ENCODE peak calls at places on chromosomes 2 and 18, in six cellular contexts. R is tibial nerve, B is ovary, P is esophagus squamous epithelium, L is uterus, F is Peyer's patch. X is an unnamed sample.

GRCh38 chr2:202494300-202494699 is 118.2 kb downstream of the BMPR2 start:
- DNase-seq in R (no peak), B (no peak), P (no peak), L (no peak), F (no peak), X (no peak)

GRCh38 chr2:239944706-239945551 is 80.2 kb downstream of the NDUFA10 start:
- DNase-seq in R (no peak), B (no peak), P (no peak), L (peak), F (peak), X (peak)

GRCh38 chr2:180660881-180661280 is 319.5 kb upstream of the UBE2E3 start:
- DNase-seq in R (no peak), B (no peak), P (no peak), L (no peak), F (no peak), X (no peak)

GRCh38 chr2:134593500-134593899 is 125.3 kb downstream of the TMEM163 start:
- DNase-seq in R (no peak), B (no peak), P (no peak), L (no peak), F (no peak), X (peak)

GRCh38 chr2:2331905-2332280 is 818 bp upstream of the MYT1L start:
- DNase-seq in R (no peak), B (no peak), P (no peak), L (no peak), F (no peak), X (no peak)

GRCh38 chr18:45503988-45504387 is 111.3 kb upstream of the SLC14A2 start:
- DNase-seq in R (no peak), B (no peak), P (no peak), L (no peak), F (no peak), X (no peak)

GRCh38 chr2:107525420-107525819 is 301.3 kb upstream of the RGPD4 start:
- DNase-seq in R (no peak), B (no peak), P (no peak), L (no peak), F (no peak), X (no peak)

GRCh38 chr2:10080536-10081304 is 509 bp upstream of the CYS1 start:
- DNase-seq in R (no peak), B (peak), P (no peak), L (peak), F (no peak), X (no peak)

GRCh38 chr2:70984576-70985282 is 6.3 kb downstream of the ANKRD53 start:
- DNase-seq in R (no peak), B (peak), P (no peak), L (peak), F (peak), X (peak)

GRCh38 chr2:43273477-43273876 is 47.1 kb upstream of the ZFP36L2 start:
- DNase-seq in R (no peak), B (no peak), P (no peak), L (peak), F (no peak), X (no peak)

GRCh38 chr2:165462433-165462832 is 7.1 kb upstream of the CSRNP3 start:
- DNase-seq in R (no peak), B (no peak), P (no peak), L (no peak), F (no peak), X (no peak)

GRCh38 chr2:152335851-152336102 is 803 bp downstream of the FMNL2 start:
- DNase-seq in R (no peak), B (no peak), P (no peak), L (peak), F (no peak), X (peak)

GRCh38 chr2:177392373-177393246 is at the start of gene AGPS:
- DNase-seq in R (peak), B (peak), P (peak), L (peak), F (peak), X (peak)

GRCh38 chr2:177395594-177395993 is 3.0 kb downstream of the AGPS start:
- DNase-seq in R (no peak), B (no peak), P (no peak), L (no peak), F (no peak), X (no peak)

GRCh38 chr2:177393381-177393780 is 808 bp downstream of the AGPS start:
- DNase-seq in R (no peak), B (no peak), P (no peak), L (no peak), F (no peak), X (no peak)

GRCh38 chr2:177393824-177394614 is 1.4 kb downstream of the AGPS start:
- DNase-seq in R (no peak), B (no peak), P (no peak), L (no peak), F (no peak), X (no peak)

GRCh38 chr2:177394622-177395021 is 2.0 kb downstream of the AGPS start:
- DNase-seq in R (no peak), B (no peak), P (no peak), L (no peak), F (no peak), X (no peak)
- H3K4me3 ChIP-seq in R (no peak), B (no peak), P (no peak), L (no peak), F (no peak), X (no peak)

GRCh38 chr18:37565985-37566478 is 434 bp upstream of the CELF4 start:
- DNase-seq in R (no peak), B (no peak), P (no peak), L (no peak), F (no peak), X (no peak)
- TF ChIP-seq POLR2A in R (no peak), B (no peak), P (no peak), L (no peak), F (no peak), X (no peak)

DNA sequence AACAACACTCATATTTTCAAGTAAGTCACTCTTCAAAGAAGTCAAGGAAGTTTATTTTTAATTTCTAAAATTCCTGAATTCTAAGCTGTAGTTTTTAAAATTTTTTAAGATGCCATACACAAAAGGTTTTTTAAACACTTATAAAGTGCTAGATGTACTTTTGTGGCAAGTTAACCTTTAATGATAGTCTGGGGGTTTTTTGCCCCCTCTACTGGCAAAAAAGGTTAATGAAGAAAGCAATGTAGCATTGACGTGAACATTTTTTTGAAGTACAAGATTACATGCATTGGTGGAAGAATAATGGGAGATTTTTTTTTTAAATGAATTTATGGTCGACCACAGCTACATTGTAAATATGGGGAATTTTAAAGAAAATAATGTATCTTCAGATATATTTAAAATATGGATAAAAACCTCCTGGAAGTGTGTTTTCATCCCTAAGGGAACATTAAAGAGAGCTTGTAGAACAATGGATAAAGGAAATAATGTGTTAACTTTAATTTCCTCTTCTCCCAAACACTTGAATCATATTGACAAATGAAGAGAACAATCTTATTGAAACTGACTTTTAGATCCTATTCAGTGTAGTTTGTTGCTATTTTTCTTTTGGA is 12.6 kb downstream of the ITPRID2 start:
- DNase-seq in R (no peak), B (no peak), P (no peak), L (no peak), F (no peak), X (no peak)
- TF ChIP-seq CTCF in R (peak), B (no peak), P (peak), L (peak), F (peak), X (no peak)

DNA sequence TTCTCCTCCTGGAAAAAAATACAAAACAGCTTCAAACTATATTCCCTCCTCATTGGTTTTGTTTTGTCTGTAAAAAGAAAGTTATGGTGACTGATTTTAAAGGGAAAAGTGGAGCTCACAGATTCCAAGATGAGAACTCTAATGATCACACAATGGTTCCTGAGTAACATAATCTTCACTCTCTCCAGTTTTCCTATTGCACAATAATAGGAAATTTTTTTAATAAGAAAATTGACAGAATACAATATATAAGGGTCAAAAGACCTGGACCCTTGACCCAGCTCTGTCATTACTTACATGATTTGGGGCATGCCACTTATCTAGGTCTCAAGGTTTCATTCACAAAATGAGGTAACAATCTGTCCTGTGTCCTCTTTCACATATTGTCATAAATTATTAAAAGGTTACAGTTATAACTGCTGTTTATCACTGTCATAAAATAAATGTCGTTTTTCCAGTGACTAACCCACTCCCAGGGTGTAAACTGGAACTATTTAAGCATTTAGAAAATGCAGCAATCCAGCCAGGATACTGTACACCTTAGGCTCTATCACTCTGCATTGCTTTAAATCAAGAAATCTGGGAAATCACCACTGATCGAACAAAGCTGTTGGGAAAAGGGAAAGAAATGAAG is 4.1 kb downstream of the MGAT4A start:
- DNase-seq in R (no peak), B (no peak), P (no peak), L (no peak), F (no peak), X (no peak)
- H3K4me3 ChIP-seq in R (no peak), B (no peak), P (peak), L (no peak), F (no peak), X (no peak)

DNA sequence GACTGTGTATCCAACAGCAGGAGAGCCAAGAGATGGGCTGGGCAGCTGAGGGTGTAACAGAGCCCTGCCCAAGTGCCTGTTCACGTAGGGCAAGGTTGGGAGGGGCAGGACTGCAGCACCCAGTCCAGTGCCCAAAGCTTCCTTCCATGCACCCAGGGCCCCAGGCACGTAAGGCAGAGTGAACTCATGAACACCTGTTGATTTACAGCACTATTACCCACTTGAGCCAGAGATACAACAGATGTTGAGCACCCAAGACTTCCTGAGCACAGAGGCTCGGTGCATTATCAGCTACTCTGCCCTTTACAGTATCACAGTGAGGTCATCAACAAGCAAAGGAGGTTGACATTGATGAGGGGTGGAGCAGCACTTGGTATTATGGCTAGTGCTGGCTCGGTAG is 50.2 kb upstream of the FHL2 start:
- DNase-seq in R (no peak), B (no peak), P (no peak), L (no peak), F (peak), X (no peak)
- TF ChIP-seq POLR2A in R (no peak), B (no peak), P (no peak), L (no peak), F (peak), X (no peak)

GRCh38 chr2:121735520-121736074 is 1.1 kb downstream of the NIFK start:
- DNase-seq in R (no peak), B (no peak), P (no peak), L (no peak), F (no peak), X (no peak)
- TF ChIP-seq CTCF in R (no peak), B (no peak), P (no peak), L (no peak), F (no peak), X (no peak)

GRCh38 chr18:5237723-5238370 is 40.8 kb upstream of the AKAIN1 start:
- DNase-seq in R (peak), B (peak), P (peak), L (peak), F (peak), X (peak)

GRCh38 chr18:5239447-5239846 is 42.4 kb upstream of the AKAIN1 start:
- DNase-seq in R (no peak), B (no peak), P (no peak), L (no peak), F (no peak), X (no peak)

GRCh38 chr18:5238371-5238758 is 41.3 kb upstream of the AKAIN1 start:
- DNase-seq in R (peak), B (peak), P (no peak), L (peak), F (peak), X (no peak)

GRCh38 chr18:5237083-5237722 is 40.1 kb upstream of the AKAIN1 start:
- DNase-seq in R (peak), B (no peak), P (no peak), L (no peak), F (no peak), X (no peak)
- H3K4me3 ChIP-seq in R (peak), B (peak), P (peak), L (peak), F (peak), X (peak)

GRCh38 chr2:207044963-207045362 is 105.6 kb downstream of the CPO start:
- DNase-seq in R (no peak), B (no peak), P (no peak), L (no peak), F (no peak), X (no peak)
- TF ChIP-seq POLR2A in R (no peak), B (no peak), P (no peak), L (no peak), F (no peak), X (no peak)

DNA sequence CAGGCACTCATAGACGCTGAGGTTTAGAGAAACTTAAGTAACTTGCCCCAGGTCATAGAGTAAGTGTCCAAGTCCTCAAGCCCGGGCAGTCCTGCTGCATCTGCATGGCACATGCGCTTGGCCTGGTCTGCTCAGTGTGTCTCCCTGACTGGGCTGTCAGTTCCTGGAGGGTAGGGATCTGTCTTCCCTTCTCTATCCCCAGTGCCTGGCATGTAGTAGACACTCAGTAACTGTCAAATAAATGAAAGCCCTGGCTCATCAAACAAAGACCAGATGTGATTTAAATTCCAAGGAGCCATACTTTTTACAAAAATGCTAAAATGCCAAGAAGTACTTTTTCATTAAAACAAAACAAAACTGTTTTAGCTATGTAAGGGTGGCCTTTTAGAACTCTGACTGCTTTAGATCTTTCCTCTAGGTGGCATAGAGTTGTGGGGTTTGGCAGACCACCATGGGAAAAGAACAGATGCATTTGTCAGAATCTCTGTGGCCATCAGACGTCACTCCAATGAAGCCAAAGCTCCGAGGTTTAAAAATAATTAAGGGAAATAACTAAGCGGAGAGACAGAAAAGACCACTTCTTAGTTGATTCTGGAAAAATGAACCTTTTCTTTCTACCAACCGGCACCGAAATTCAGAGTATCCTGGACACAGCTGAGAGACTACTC is 34.0 kb downstream of the EPAS1 start:
- DNase-seq in R (no peak), B (no peak), P (no peak), L (no peak), F (peak), X (no peak)
- TF ChIP-seq CTCF in R (no peak), B (no peak), P (no peak), L (no peak), F (no peak), X (no peak)

X was measured in lower leg skin.